ENCODE peak calls at places on chromosomes 13 and 19, in seven cellular contexts. E is choroid plexus epithelial cell, Y is right lobe of liver, Q is Caco-2, M is nephron progenitor cell, P is H7, F is activated T-helper 1 cell treated with Interleukin-2 at 50 U/mL for 16 hours. D is an unnamed sample.
A peak's percentile ranks its signal among the peaks of the same experiment; 100 is the strongest.

GRCh38 chr19:51075998-51076397 is 6.7 kb downstream of the KLK14 start:
- DNase-seq in E (no peak), F (no peak), Q (no peak), Y (no peak), P (no peak), M (no peak), D (no peak)

GRCh38 chr19:33055718-33056117 is 9.0 kb downstream of the RHPN2 start:
- DNase-seq in F (no peak), P (no peak), Q (no peak), Y (no peak), E (no peak), M (no peak), D (no peak)

GRCh38 chr19:37893845-37894575 is 12.4 kb downstream of the WDR87 start:
- DNase-seq in Y (no peak), M (no peak), E (no peak), P (no peak), Q (peak; percentile 67), F (no peak), D (no peak)

GRCh38 chr19:28940751-28941500 is 272.0 kb downstream of the UQCRFS1 start:
- DNase-seq in P (no peak), Q (no peak), M (no peak), F (no peak), Y (no peak), E (peak; percentile 69), D (no peak)

GRCh38 chr19:40284501-40285352 is at the start of gene AKT2:
- DNase-seq in Y (no peak), P (peak; percentile 99), M (peak; percentile 90), E (peak; percentile 72), Q (no peak), F (peak; percentile 10), D (peak; percentile 28)

GRCh38 chr13:39895254-39895653 is 239.8 kb downstream of the COG6 start:
- DNase-seq in Q (no peak), F (no peak), M (no peak), P (no peak), E (peak; percentile 66), Y (no peak), D (no peak)

GRCh38 chr13:29767006-29767405 is 83.4 kb downstream of the UBL3 start:
- DNase-seq in P (no peak), E (no peak), F (no peak), Q (no peak), Y (no peak), M (no peak), D (no peak)

GRCh38 chr19:2631213-2631821 is 71.2 kb downstream of the GNG7 start:
- DNase-seq in P (no peak), F (no peak), Y (no peak), E (peak; percentile 32), Q (no peak), M (no peak), D (no peak)

GRCh38 chr13:29676941-29677452 is 81.5 kb upstream of the SLC7A1 start:
- DNase-seq in Q (no peak), P (no peak), E (no peak), Y (no peak), F (no peak), M (no peak), D (no peak)

GRCh38 chr13:34189946-34190345 is 372.0 kb downstream of the RFC3 start:
- DNase-seq in P (no peak), M (no peak), F (no peak), E (no peak), Q (no peak), Y (no peak), D (no peak)

GRCh38 chr13:46804391-46804815 is 7.4 kb upstream of the ESD start:
- DNase-seq in P (no peak), Y (no peak), M (no peak), Q (no peak), F (no peak), E (peak; percentile 95), D (no peak)

GRCh38 chr13:98476538-98476966 is 100.4 kb downstream of the STK24 start:
- DNase-seq in Y (peak; percentile 97), M (no peak), P (no peak), F (peak; percentile 82), Q (no peak), E (peak; percentile 80), D (peak; percentile 84)

GRCh38 chr13:44389856-44390255 is 16.2 kb downstream of the SERP2 start:
- DNase-seq in F (no peak), E (no peak), P (no peak), Y (no peak), Q (no peak), M (no peak), D (no peak)